ENCODE peak calls at places on chromosomes 3 and 15, in nine cellular contexts. Z is heart left ventricle, D is astrocyte of the spinal cord, L is bronchial epithelial cell, G is foreskin fibroblast, N is AG04449, F is OCI-LY7, R is IMR-90, A is GM12865. C is an unnamed sample.

GRCh38 chr3:146513386-146514051 is 30.9 kb downstream of the PLSCR1 start:
- DNase-seq in R (peak), G (no peak), A (no peak), F (no peak), Z (no peak), N (no peak), L (peak), D (no peak), C (no peak)

GRCh38 chr15:29970402-29970695 is 112.4 kb upstream of the GOLGA8J start:
- DNase-seq in N (no peak), R (no peak), D (no peak), F (no peak), L (peak), G (no peak), Z (no peak), A (no peak), C (no peak)

GRCh38 chr3:104629038-104629437 is 737.7 kb upstream of the ALCAM start:
- DNase-seq in F (no peak), A (no peak), R (peak), N (peak), L (peak), D (peak), G (peak), Z (no peak), C (no peak)

GRCh38 chr3:132311860-132312259 is 5.3 kb upstream of the ACP3 start:
- DNase-seq in G (no peak), L (no peak), R (peak), F (no peak), A (no peak), D (peak), Z (no peak), N (no peak), C (no peak)

GRCh38 chr3:27570421-27571106 is 86.4 kb upstream of the SLC4A7 start:
- DNase-seq in Z (peak), L (no peak), A (no peak), D (no peak), F (no peak), G (no peak), R (no peak), N (no peak), C (no peak)

GRCh38 chr15:67967871-67968423 is 86.2 kb upstream of the PIAS1 start:
- DNase-seq in N (no peak), G (peak), D (peak), R (peak), Z (peak), L (peak), A (peak), F (no peak), C (no peak)

GRCh38 chr3:128775241-128775640 is 49.3 kb downstream of the RAB7A start:
- DNase-seq in Z (no peak), F (no peak), A (no peak), D (no peak), R (no peak), L (no peak), G (no peak), N (no peak), C (no peak)

GRCh38 chr3:72482589-72483249 is 365.5 kb downstream of the SHQ1 start:
- DNase-seq in F (no peak), R (peak), L (peak), Z (peak), A (peak), N (no peak), G (peak), D (peak), C (peak)

GRCh38 chr15:76196286-76196948 is 114.9 kb downstream of the ETFA start:
- DNase-seq in G (peak), F (peak), Z (peak), L (peak), R (peak), N (peak), A (peak), D (peak), C (no peak)

GRCh38 chr15:55914446-55914845 is 79.0 kb downstream of the NEDD4 start:
- DNase-seq in A (no peak), F (no peak), R (no peak), D (peak), Z (no peak), N (no peak), L (no peak), G (no peak), C (no peak)

GRCh38 chr15:55915876-55916567 is 77.4 kb downstream of the NEDD4 start:
- DNase-seq in A (no peak), N (no peak), F (no peak), L (peak), D (no peak), Z (no peak), R (peak), G (peak), C (no peak)

GRCh38 chr15:55917881-55918296 is 75.5 kb downstream of the NEDD4 start:
- DNase-seq in N (peak), G (peak), A (peak), F (peak), Z (no peak), L (peak), D (peak), R (peak), C (no peak)

GRCh38 chr15:55915221-55915620 is 78.2 kb downstream of the NEDD4 start:
- DNase-seq in F (no peak), Z (no peak), D (peak), R (no peak), A (no peak), L (no peak), N (no peak), G (no peak), C (no peak)

GRCh38 chr15:55916666-55917409 is 76.6 kb downstream of the NEDD4 start:
- DNase-seq in Z (no peak), N (peak), A (no peak), R (peak), L (peak), D (peak), F (no peak), G (peak), C (no peak)
- H3K4me3 ChIP-seq in Z (no peak), N (peak), A (no peak), R (peak), L (no peak), D (peak), F (no peak), G (peak), C (no peak)

GRCh38 chr3:67458406-67458805 is 196.0 kb downstream of the SUCLG2 start:
- DNase-seq in D (peak), A (no peak), Z (no peak), N (no peak), F (no peak), R (peak), G (peak), L (peak), C (no peak)
- TF ChIP-seq CTCF in D (peak), A (no peak), Z (no peak), N (no peak), F (no peak), R (no peak), G (peak), L (no peak), C (no peak)

GRCh38 chr3:135966349-135966695 is 794 bp downstream of the PPP2R3A start:
- DNase-seq in Z (no peak), A (no peak), R (no peak), G (no peak), L (peak), F (no peak), N (no peak), D (peak), C (no peak)

GRCh38 chr3:135967867-135968266 is 2.3 kb downstream of the PPP2R3A start:
- DNase-seq in D (no peak), F (no peak), L (no peak), A (no peak), R (no peak), Z (no peak), G (no peak), N (no peak), C (no peak)

GRCh38 chr3:135965506-135966348 is at the start of gene PPP2R3A:
- DNase-seq in R (peak), A (peak), L (peak), N (peak), D (peak), Z (peak), G (peak), F (peak), C (no peak)

GRCh38 chr3:135965129-135965505 is 411 bp upstream of the PPP2R3A start:
- DNase-seq in A (no peak), D (peak), N (no peak), L (peak), F (no peak), G (no peak), R (peak), Z (no peak), C (no peak)

DNA sequence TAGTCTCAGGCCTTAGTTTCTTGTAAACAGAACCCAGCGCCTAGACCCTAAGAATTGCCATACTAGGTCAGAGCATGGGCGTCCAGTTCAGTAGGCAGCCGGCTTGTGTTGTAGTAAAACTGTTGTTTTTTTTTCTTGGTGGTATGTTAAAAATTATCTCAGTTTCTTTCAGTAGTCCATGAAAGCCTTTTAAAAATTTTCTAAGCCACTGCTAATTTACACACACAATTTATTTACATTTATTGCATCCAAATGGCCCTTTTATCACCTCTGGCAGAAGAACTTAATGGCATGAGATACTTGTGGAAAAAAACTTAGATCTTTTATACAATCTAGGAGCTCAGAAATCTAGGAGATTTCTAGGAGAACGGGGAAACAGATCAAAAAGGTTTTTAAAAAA is 1.3 kb downstream of the PPP2R3A start:
- DNase-seq in N (no peak), Z (no peak), D (peak), G (no peak), L (no peak), F (no peak), A (no peak), R (no peak), C (no peak)
- H3K4me3 ChIP-seq in N (peak), Z (peak), D (peak), G (peak), L (peak), F (peak), A (no peak), R (peak), C (no peak)

GRCh38 chr3:42205800-42206514 is 60.0 kb downstream of the CCK start:
- DNase-seq in A (peak), R (no peak), G (no peak), N (no peak), Z (no peak), F (no peak), L (no peak), D (no peak), C (peak)
- TF ChIP-seq CTCF in A (no peak), R (no peak), G (no peak), N (no peak), Z (no peak), F (no peak), L (no peak), D (no peak), C (no peak)

DNA sequence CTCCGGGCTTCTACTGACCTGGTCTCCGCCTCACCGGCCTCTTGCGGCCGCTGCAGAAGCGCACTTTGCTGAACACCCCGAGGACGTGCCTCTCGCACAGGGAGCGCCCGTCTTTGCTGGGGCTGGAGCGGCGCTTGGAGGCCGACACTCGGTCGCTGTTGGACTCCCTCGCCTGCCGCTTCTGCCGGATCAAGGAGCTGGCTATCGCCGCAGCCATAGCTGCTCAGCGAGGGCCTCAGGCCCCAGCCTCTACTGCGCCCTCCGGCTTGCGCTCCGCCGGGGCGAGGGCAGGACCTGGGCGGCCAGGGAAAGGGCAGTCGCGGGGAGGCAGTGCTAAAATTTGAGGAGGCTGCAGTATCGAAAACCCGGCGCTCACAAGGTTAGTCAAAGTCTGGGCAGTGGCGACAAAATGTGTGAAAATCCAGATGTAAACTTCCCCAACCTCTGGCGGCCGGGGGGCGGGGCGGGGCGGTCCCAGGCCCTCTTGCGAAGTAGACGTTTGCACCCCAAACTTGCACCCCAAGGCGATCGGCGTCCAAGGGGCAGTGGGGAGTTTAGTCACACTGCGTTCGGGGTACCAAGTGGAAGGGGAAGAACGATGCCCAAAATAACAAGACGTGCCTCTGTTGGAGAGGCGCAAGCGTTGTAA is 319.2 kb downstream of the FGF12 start:
- DNase-seq in D (peak), R (no peak), L (no peak), N (no peak), Z (peak), A (no peak), G (no peak), F (no peak), C (no peak)
- H3K4me3 ChIP-seq in D (peak), R (no peak), L (no peak), N (no peak), Z (peak), A (no peak), G (no peak), F (no peak), C (no peak)

GRCh38 chr15:101775136-101775535 is 28.2 kb upstream of the OR4F6 start:
- DNase-seq in A (no peak), R (no peak), N (no peak), F (no peak), Z (no peak), G (no peak), D (no peak), L (no peak), C (no peak)

GRCh38 chr15:101772921-101773320 is 30.4 kb upstream of the OR4F6 start:
- DNase-seq in F (no peak), D (no peak), Z (no peak), A (no peak), N (no peak), L (no peak), G (no peak), R (no peak), C (no peak)

GRCh38 chr15:101773496-101774100 is 29.7 kb upstream of the OR4F6 start:
- DNase-seq in L (peak), G (no peak), N (no peak), R (no peak), Z (peak), D (no peak), A (peak), F (peak), C (no peak)
- TF ChIP-seq CTCF in L (peak), G (peak), N (no peak), R (no peak), Z (peak), D (no peak), A (peak), F (peak), C (peak)

DNA sequence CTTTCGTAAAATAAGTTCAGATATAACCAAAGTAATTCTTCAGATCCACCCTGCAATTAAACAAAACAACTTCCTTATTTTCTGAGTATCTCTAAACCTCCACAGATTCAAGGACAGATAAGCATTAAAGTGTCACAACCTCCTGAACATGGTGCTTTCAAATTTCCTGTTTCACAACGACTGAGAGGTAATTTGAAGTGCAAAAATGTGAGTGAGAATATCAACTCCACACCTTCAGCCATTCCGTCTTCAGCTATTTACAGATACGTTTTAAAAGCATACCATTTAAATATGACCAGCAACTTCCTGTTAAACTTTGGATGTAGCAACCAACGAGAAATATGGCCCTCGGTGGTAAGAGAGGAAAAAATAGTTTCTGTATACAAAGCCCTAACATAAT is 32.1 kb upstream of the PCSK6 start:
- DNase-seq in N (no peak), D (no peak), F (no peak), R (no peak), L (no peak), Z (no peak), A (no peak), G (no peak), C (no peak)
- H3K4me3 ChIP-seq in N (no peak), D (no peak), F (no peak), R (no peak), L (no peak), Z (no peak), A (no peak), G (no peak), C (no peak)

DNA sequence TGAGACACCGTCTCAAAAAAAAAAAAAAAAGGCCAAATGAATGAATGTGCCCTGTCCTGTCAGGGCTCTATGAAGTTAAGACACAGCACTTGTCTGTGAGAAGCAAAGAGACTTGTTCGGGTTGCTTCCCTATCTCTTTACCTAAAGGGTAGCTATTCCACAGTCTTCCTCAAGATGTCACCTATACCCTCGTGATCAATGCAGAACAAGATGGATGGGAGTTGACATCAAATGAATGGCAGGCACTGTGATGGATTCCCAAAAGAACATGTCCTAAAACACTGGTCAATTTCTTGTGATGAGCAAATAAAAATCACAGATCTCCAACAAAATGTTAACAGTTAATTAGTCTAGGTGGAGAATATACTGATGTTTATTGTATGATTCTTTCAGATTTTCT is 9.5 kb downstream of the TADA3 start:
- DNase-seq in N (no peak), L (peak), Z (no peak), F (peak), G (no peak), R (no peak), A (no peak), D (no peak), C (no peak)
- TF ChIP-seq CTCF in N (no peak), L (no peak), Z (no peak), F (peak), G (no peak), R (no peak), A (peak), D (no peak), C (peak)

GRCh38 chr15:40844543-40844981 is 714 bp downstream of the SPINT1 start:
- DNase-seq in D (no peak), Z (peak), L (no peak), R (no peak), A (peak), G (no peak), N (no peak), F (no peak), C (no peak)
- H3K4me3 ChIP-seq in D (peak), Z (peak), L (peak), R (peak), A (peak), G (peak), N (peak), F (peak), C (peak)

GRCh38 chr3:124032351-124032880 is 40.5 kb upstream of the ROPN1 start:
- DNase-seq in L (no peak), Z (peak), A (no peak), N (no peak), D (peak), F (no peak), G (peak), R (no peak), C (no peak)

GRCh38 chr3:124034016-124034808 is 42.3 kb upstream of the ROPN1 start:
- DNase-seq in N (no peak), R (no peak), L (peak), A (no peak), D (peak), G (peak), F (no peak), Z (peak), C (no peak)

GRCh38 chr3:124032881-124033359 is 41.0 kb upstream of the ROPN1 start:
- DNase-seq in A (peak), N (peak), L (peak), G (peak), R (peak), D (peak), Z (peak), F (no peak), C (no peak)

GRCh38 chr3:124034809-124035152 is 42.9 kb upstream of the ROPN1 start:
- DNase-seq in D (no peak), Z (no peak), N (no peak), R (no peak), A (no peak), L (no peak), F (no peak), G (no peak), C (no peak)

DNA sequence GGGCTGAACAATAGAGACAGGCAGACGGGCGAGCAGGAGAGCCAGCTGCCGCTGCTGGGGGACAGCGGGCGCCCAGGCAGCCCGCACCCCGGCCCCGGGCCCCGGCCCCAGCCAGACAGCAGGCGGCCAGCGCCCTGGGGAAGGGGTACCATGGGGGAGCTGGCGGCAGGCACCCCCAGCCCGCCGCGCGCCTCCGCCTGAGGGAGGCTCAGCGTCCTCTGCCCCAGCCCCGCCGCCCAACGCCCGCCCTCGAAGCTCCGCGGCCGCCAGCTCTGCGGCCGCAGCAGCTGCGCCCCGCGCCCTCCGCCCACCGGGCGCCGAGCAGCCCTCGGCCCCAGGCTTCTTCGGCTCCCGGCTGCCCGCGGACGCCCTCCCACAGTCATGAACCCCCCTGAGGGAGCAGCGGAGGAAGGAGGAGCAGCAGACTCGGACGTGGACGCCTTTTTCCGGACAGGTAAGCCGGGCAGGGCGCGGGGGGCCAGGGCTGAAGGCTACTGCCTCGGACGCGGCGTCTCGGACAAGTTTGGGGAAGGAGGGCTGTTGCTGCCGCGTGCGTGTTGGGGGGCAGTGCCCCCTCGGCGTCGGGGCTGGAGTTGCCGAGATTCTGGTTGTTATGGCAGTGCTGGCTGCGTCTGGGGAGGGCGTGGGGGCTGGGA is 41.6 kb upstream of the ROPN1 start:
- DNase-seq in D (no peak), Z (peak), R (no peak), F (no peak), A (no peak), N (no peak), G (peak), L (no peak), C (no peak)
- TF ChIP-seq CTCF in D (no peak), Z (no peak), R (no peak), F (no peak), A (no peak), N (no peak), G (no peak), L (no peak), C (no peak)